ENCODE peak calls at places on chromosome 15, in six cellular contexts. O, P, A, X, C and K are unnamed samples.

GRCh38 chr15:40769310-40770146 is at the start of gene C15orf62:
- DNase-seq in O (peak; percentile 71), A (no peak), C (peak; percentile 79), P (no peak), X (peak; percentile 34), K (peak; percentile 41)

GRCh38 chr15:49831206-49831965 is 210.5 kb downstream of the DTWD1 start:
- DNase-seq in A (peak; percentile 73), C (no peak), P (no peak), X (no peak), O (no peak), K (no peak)

GRCh38 chr15:80556694-80557367 is 138.3 kb upstream of the ABHD17C start:
- DNase-seq in A (no peak), O (no peak), C (no peak), P (no peak), X (no peak), K (no peak)

GRCh38 chr15:29669823-29670222 is 152.4 kb downstream of the TJP1 start:
- DNase-seq in A (peak; percentile 69), C (no peak), X (no peak), P (no peak), O (no peak), K (no peak)

GRCh38 chr15:76802411-76802810 is 102.7 kb downstream of the SCAPER start:
- DNase-seq in P (no peak), C (no peak), A (no peak), O (no peak), X (no peak), K (no peak)

GRCh38 chr15:60721706-60722105 is 242.8 kb upstream of the ICE2 start:
- DNase-seq in P (no peak), A (no peak), O (no peak), C (no peak), X (no peak), K (no peak)

GRCh38 chr15:95280711-95281110 is 1049.3 kb downstream of the MCTP2 start:
- DNase-seq in C (no peak), O (no peak), A (no peak), X (no peak), P (no peak), K (no peak)

GRCh38 chr15:50798684-50799083 is 33.2 kb upstream of the SPPL2A start:
- DNase-seq in A (peak; percentile 11), C (no peak), X (no peak), O (no peak), P (no peak), K (no peak)

GRCh38 chr15:57922780-57923179 is 142.7 kb downstream of the ALDH1A2 start:
- DNase-seq in X (no peak), O (no peak), P (no peak), A (peak; percentile 5), C (no peak), K (no peak)

GRCh38 chr15:63043391-63044076 is 987 bp downstream of the TPM1 start:
- DNase-seq in P (no peak), O (no peak), C (peak; percentile 7), A (no peak), X (no peak), K (no peak)

GRCh38 chr15:101481381-101481705 is 8.2 kb downstream of the PCSK6 start:
- DNase-seq in O (no peak), X (no peak), C (no peak), P (no peak), A (no peak), K (no peak)

GRCh38 chr15:47787875-47788274 is 70.6 kb downstream of the SEMA6D start:
- DNase-seq in X (no peak), O (no peak), C (no peak), A (no peak), P (no peak), K (no peak)

GRCh38 chr15:70348581-70349344 is 251.0 kb upstream of the TLE3 start:
- DNase-seq in X (no peak), A (no peak), P (no peak), C (no peak), O (no peak), K (no peak)

GRCh38 chr15:75697523-75698398 is 14.9 kb downstream of the CSPG4 start:
- DNase-seq in C (no peak), O (no peak), X (no peak), P (no peak), A (no peak), K (no peak)

GRCh38 chr15:43292375-43293078 is 25.8 kb upstream of the TGM5 start:
- DNase-seq in X (no peak), C (no peak), A (no peak), O (no peak), P (no peak), K (no peak)

GRCh38 chr15:59594493-59594942 is 17.1 kb upstream of the GCNT3 start:
- DNase-seq in P (no peak), O (no peak), C (no peak), X (no peak), A (peak; percentile 98), K (no peak)

GRCh38 chr15:56244237-56244810 is 645 bp upstream of the RFX7 start:
- DNase-seq in O (peak; percentile 3), X (no peak), P (peak; percentile 67), C (peak; percentile 49), A (peak; percentile 87), K (no peak)

GRCh38 chr15:87477759-87478687 is 778.5 kb downstream of the NTRK3 start:
- DNase-seq in O (no peak), P (no peak), C (no peak), X (no peak), A (peak; percentile 66), K (no peak)

GRCh38 chr15:85331666-85332261 is 48.6 kb upstream of the AKAP13 start:
- DNase-seq in P (no peak), A (no peak), X (no peak), O (no peak), C (no peak), K (no peak)

GRCh38 chr15:81303241-81304225 is 20.4 kb downstream of the STARD5 start:
- DNase-seq in O (no peak), P (no peak), A (no peak), C (no peak), X (peak; percentile 46), K (no peak)

GRCh38 chr15:86629957-86630356 is 550.3 kb downstream of the AGBL1 start:
- DNase-seq in P (no peak), X (no peak), O (no peak), C (no peak), A (peak; percentile 15), K (no peak)

GRCh38 chr15:88800026-88800425 is 3.2 kb upstream of the ACAN start:
- DNase-seq in X (no peak), O (no peak), A (peak; percentile 36), C (no peak), P (no peak), K (no peak)

GRCh38 chr15:31352283-31352880 is 25.7 kb downstream of the KLF13 start:
- DNase-seq in O (no peak), A (no peak), C (no peak), P (no peak), X (no peak), K (no peak)

GRCh38 chr15:40436116-40436891 is 4.4 kb upstream of the BAHD1 start:
- DNase-seq in X (no peak), A (no peak), P (no peak), C (no peak), O (no peak), K (no peak)

GRCh38 chr15:41905360-41905793 is 11.5 kb upstream of the SPTBN5 start:
- DNase-seq in C (no peak), O (no peak), P (no peak), X (no peak), A (no peak), K (no peak)

GRCh38 chr15:65833501-65834220 is 35.6 kb upstream of the RAB11A start:
- DNase-seq in X (no peak), O (no peak), P (no peak), A (no peak), C (peak; percentile 47), K (no peak)

GRCh38 chr15:75024102-75024636 is 779 bp downstream of the PPCDC start:
- DNase-seq in C (no peak), O (no peak), X (no peak), P (no peak), A (peak; percentile 33), K (no peak)

GRCh38 chr15:90221251-90221900 is 12.4 kb downstream of the CIB1 start:
- DNase-seq in O (no peak), C (peak; percentile 56), X (no peak), A (peak; percentile 90), P (peak; percentile 84), K (no peak)

GRCh38 chr15:26967719-26968269 is 3.2 kb upstream of the GABRG3 start:
- DNase-seq in O (no peak), X (no peak), C (no peak), P (peak; percentile 73), A (no peak), K (no peak)

GRCh38 chr15:63986751-63987341 is 59.4 kb downstream of the DAPK2 start:
- DNase-seq in X (no peak), A (no peak), P (no peak), O (no peak), C (no peak), K (no peak)

GRCh38 chr15:25882466-25882865 is 19.3 kb upstream of the ATP10A start:
- DNase-seq in C (no peak), A (no peak), P (no peak), O (no peak), X (no peak), K (no peak)

GRCh38 chr15:91867581-91868026 is 14.1 kb downstream of the SLCO3A1 start:
- DNase-seq in A (peak; percentile 73), P (no peak), X (no peak), C (no peak), O (no peak), K (no peak)

GRCh38 chr15:74352393-74352910 is 15.0 kb downstream of the CYP11A1 start:
- DNase-seq in C (no peak), A (no peak), O (no peak), P (no peak), X (no peak), K (no peak)

GRCh38 chr15:65818927-65819562 is 27.0 kb upstream of the DENND4A start:
- DNase-seq in O (no peak), C (no peak), A (no peak), P (no peak), X (peak; percentile 91), K (no peak)

GRCh38 chr15:56524915-56525314 is 60.0 kb upstream of the MNS1 start:
- DNase-seq in O (no peak), C (no peak), P (no peak), A (no peak), X (no peak), K (no peak)

GRCh38 chr15:74245342-74245931 is 9.3 kb downstream of the CCDC33 start:
- DNase-seq in X (no peak), P (peak; percentile 71), C (peak; percentile 45), A (no peak), O (no peak), K (no peak)

GRCh38 chr15:38072007-38072506 is 137.6 kb downstream of the TMCO5A start:
- DNase-seq in P (no peak), A (no peak), X (no peak), O (no peak), C (peak; percentile 32), K (no peak)

GRCh38 chr15:38299216-38299615 is 46.6 kb downstream of the SPRED1 start:
- DNase-seq in O (no peak), A (no peak), C (no peak), P (no peak), X (no peak), K (no peak)